ENCODE peak calls at places on chromosome 2, in eight cellular contexts. O is A549, C is endothelial cell of umbilical vein, B is GM12878, A is HCT116, M is K562, Z is HepG2, Q is H1. H is an unnamed sample.
A peak's percentile ranks its signal among the peaks of the same experiment; 100 is the strongest.

GRCh38 chr2:17628349-17629261 is 88.1 kb downstream of the VSNL1 start:
- DNase-seq in M (no peak), Z (no peak), O (no peak), A (no peak), B (no peak), Q (no peak), C (no peak), H (no peak)

GRCh38 chr2:42345986-42346385 is 15.0 kb downstream of the COX7A2L start:
- DNase-seq in Q (no peak), A (no peak), B (no peak), C (peak; percentile 50), Z (no peak), M (no peak), O (no peak), H (no peak)

GRCh38 chr2:200086911-200087310 is 131.5 kb downstream of the MAIP1 start:
- DNase-seq in A (no peak), C (no peak), B (no peak), O (no peak), Q (no peak), Z (no peak), M (no peak), H (no peak)

GRCh38 chr2:237695201-237695780 is 67.9 kb downstream of the LRRFIP1 start:
- DNase-seq in B (peak; percentile 76), Q (no peak), O (peak; percentile 84), M (peak; percentile 38), A (peak; percentile 71), C (peak; percentile 95), Z (no peak), H (peak; percentile 90)

GRCh38 chr2:100822587-100823248 is 2.8 kb downstream of the NPAS2 start:
- DNase-seq in A (no peak), M (no peak), Q (no peak), O (no peak), B (no peak), Z (peak; percentile 28), C (peak; percentile 89), H (no peak)

GRCh38 chr2:181312515-181312927 is 144.7 kb upstream of the ITGA4 start:
- DNase-seq in Q (no peak), B (peak; percentile 99), Z (no peak), M (no peak), A (no peak), O (no peak), C (no peak), H (no peak)

GRCh38 chr2:103496850-103497249 is 735.0 kb downstream of the TMEM182 start:
- DNase-seq in Z (no peak), M (no peak), Q (no peak), A (no peak), B (no peak), O (no peak), C (no peak), H (no peak)

GRCh38 chr2:168662651-168663208 is 139.7 kb upstream of the NOSTRIN start:
- DNase-seq in O (no peak), A (no peak), C (no peak), M (no peak), Q (no peak), B (no peak), Z (no peak), H (no peak)

GRCh38 chr2:67572721-67573485 is 175.8 kb downstream of the ETAA1 start:
- DNase-seq in Q (no peak), C (no peak), Z (no peak), B (no peak), O (peak; percentile 54), M (no peak), A (no peak), H (no peak)
- TF ChIP-seq POLR2A in Q (no peak), C (no peak), Z (no peak), B (no peak), O (no peak), M (no peak), A (no peak), H (no peak)

GRCh38 chr2:144331652-144332355 is 188.1 kb downstream of the ZEB2 start:
- DNase-seq in C (peak; percentile 76), A (peak; percentile 29), Q (no peak), O (no peak), M (peak; percentile 53), Z (no peak), B (no peak), H (no peak)
- TF ChIP-seq MAX in C (no peak), A (peak; percentile 49), Q (peak; percentile 73), O (peak; percentile 77), M (peak; percentile 55), Z (peak; percentile 86), B (peak; percentile 35), H (peak; percentile 48)

GRCh38 chr2:121529439-121530209 is 1.1 kb upstream of the RNU4ATAC start:
- DNase-seq in B (no peak), C (no peak), Z (peak; percentile 73), M (peak; percentile 65), O (no peak), A (no peak), Q (no peak), H (peak; percentile 88)

GRCh38 chr2:121530563-121531334 is at the start of gene RNU4ATAC:
- DNase-seq in Z (peak; percentile 98), O (peak; percentile 96), B (peak; percentile 99), M (peak; percentile 78), A (peak; percentile 99), Q (peak; percentile 47), C (peak; percentile 99), H (peak; percentile 99)

GRCh38 chr2:121532894-121533293 is 2.2 kb downstream of the RNU4ATAC start:
- DNase-seq in Q (no peak), M (peak; percentile 25), B (no peak), A (peak; percentile 7), C (no peak), Z (peak; percentile 76), O (no peak), H (no peak)

GRCh38 chr2:121532347-121532766 is 1.7 kb downstream of the RNU4ATAC start:
- DNase-seq in O (peak; percentile 31), M (peak; percentile 38), C (peak; percentile 34), Q (no peak), A (no peak), Z (peak; percentile 25), B (no peak), H (peak; percentile 81)

DNA sequence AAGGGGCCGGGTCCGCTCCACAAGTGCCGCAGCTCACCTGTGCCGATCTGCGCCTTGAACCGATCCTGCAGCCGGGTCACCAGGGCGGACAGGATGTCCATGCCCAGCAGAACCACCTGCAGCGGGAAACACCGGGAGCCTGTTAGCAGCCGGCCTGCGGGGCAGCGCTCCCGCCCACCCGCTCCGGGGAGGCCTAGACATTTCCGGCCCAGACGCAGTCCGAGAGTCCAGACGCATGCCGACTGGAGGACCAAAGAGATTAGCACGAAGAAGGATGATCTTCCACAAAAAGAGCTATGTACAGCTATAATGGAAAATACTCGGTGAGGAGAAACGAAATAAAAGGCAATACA is 494 bp upstream of the RNU4ATAC start:
- DNase-seq in M (peak; percentile 74), Q (peak; percentile 47), A (peak; percentile 71), O (peak; percentile 84), Z (peak; percentile 87), B (peak; percentile 52), C (peak; percentile 87), H (peak; percentile 83)
- H3K4me3 ChIP-seq in M (peak overlapping the region; percentile 66), Q (peak overlapping the region; percentile 91), A (peak overlapping the region; percentile 70), O (peak overlapping the region; percentile 61), Z (peak overlapping the region; percentile 91), B (peak overlapping the region; percentile 79), C (peak overlapping the region; percentile 95), H (peak overlapping the region; percentile 89)

GRCh38 chr2:239306274-239307220 is 94.3 kb downstream of the HDAC4 start:
- DNase-seq in O (no peak), M (no peak), B (no peak), Q (no peak), Z (no peak), C (no peak), A (no peak), H (no peak)
- TF ChIP-seq POLR2A in O (no peak), M (no peak), B (no peak), Q (no peak), Z (no peak), C (no peak), A (no peak), H (no peak)

GRCh38 chr2:129462349-129462748 is 517.1 kb upstream of the RAB6C start:
- DNase-seq in A (no peak), M (no peak), B (no peak), O (no peak), C (no peak), Q (no peak), Z (no peak), H (no peak)

GRCh38 chr2:129464631-129465030 is 514.8 kb upstream of the RAB6C start:
- DNase-seq in M (no peak), C (no peak), Q (no peak), A (no peak), Z (no peak), B (no peak), O (no peak), H (no peak)

GRCh38 chr2:129465045-129465444 is 514.4 kb upstream of the RAB6C start:
- DNase-seq in C (no peak), Z (no peak), M (no peak), A (no peak), O (no peak), Q (no peak), B (no peak), H (no peak)

GRCh38 chr2:129462967-129463366 is 516.5 kb upstream of the RAB6C start:
- DNase-seq in B (no peak), M (no peak), C (no peak), O (no peak), A (no peak), Q (no peak), Z (no peak), H (no peak)

DNA sequence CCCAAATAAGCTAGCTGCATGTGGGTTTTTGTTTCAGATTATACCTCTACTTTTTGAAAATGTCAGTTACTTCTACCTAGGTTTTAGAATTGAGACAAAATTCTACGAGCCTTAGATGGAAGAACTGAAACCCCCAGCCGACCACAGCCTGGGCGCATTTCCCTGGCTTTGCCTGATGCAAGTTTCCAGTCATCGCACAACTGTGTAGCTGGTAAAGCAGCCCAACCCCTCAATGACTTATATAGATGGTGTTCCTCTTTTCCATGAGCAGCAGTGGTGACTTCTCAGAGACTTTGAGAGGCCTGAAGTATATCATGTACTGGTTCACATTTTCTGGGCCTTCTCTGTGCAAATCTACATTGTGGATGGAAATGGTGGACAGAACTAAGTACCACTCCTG is 515.4 kb upstream of the RAB6C start:
- DNase-seq in Z (no peak), O (no peak), M (no peak), C (no peak), Q (no peak), A (no peak), B (no peak), H (no peak)
- TF ChIP-seq MAX in Z (no peak), O (no peak), M (no peak), C (no peak), Q (no peak), A (no peak), B (no peak), H (no peak)

H was measured in NB4.